ENCODE peak calls at places on chromosomes 16 and 17, in seven cellular contexts. D is foreskin keratinocyte, L is MCF 10A, X is hepatocyte, G is GM12878, B is astrocyte of the spinal cord, Z is nephron progenitor cell. J is an unnamed sample.

GRCh38 chr16:21224800-21225199 is 8.7 kb upstream of the ANKS4B start:
- DNase-seq in L (no peak), Z (no peak), D (no peak), X (no peak), G (no peak), B (no peak), J (no peak)

GRCh38 chr17:71548540-71549190 is 572.2 kb upstream of the SOX9 start:
- DNase-seq in X (no peak), L (no peak), Z (no peak), D (peak; percentile 52), G (no peak), B (peak; percentile 41), J (peak; percentile 33)

GRCh38 chr16:20114356-20114755 is 40.7 kb upstream of the GPR139 start:
- DNase-seq in X (no peak), L (peak; percentile 85), D (peak; percentile 27), G (no peak), Z (no peak), B (no peak), J (no peak)

GRCh38 chr17:27888945-27889344 is 4.2 kb downstream of the LYRM9 start:
- DNase-seq in G (no peak), B (no peak), Z (peak; percentile 46), D (no peak), X (peak; percentile 24), L (no peak), J (no peak)

GRCh38 chr17:46811978-46812583 is 6.4 kb downstream of the WNT3 start:
- DNase-seq in X (peak; percentile 44), G (no peak), Z (peak; percentile 49), B (peak; percentile 54), D (peak; percentile 64), L (peak; percentile 9), J (peak; percentile 71)

GRCh38 chr17:72411124-72411563 is 290.3 kb downstream of the SOX9 start:
- DNase-seq in D (peak; percentile 94), B (peak; percentile 46), Z (no peak), L (peak; percentile 83), X (no peak), G (no peak), J (no peak)

GRCh38 chr17:9037741-9038140 is 16.4 kb downstream of the NTN1 start:
- DNase-seq in L (no peak), Z (no peak), B (no peak), X (no peak), G (no peak), D (no peak), J (no peak)

GRCh38 chr16:10999313-10999712 is 54.9 kb downstream of the CLEC16A start:
- DNase-seq in G (no peak), X (no peak), L (no peak), B (no peak), D (no peak), Z (no peak), J (no peak)

GRCh38 chr16:88804552-88805339 is 1.2 kb downstream of the CDT1 start:
- DNase-seq in L (peak; percentile 45), G (no peak), Z (no peak), B (no peak), X (peak; percentile 79), D (no peak), J (no peak)

GRCh38 chr16:10514369-10515055 is 65.9 kb downstream of the EMP2 start:
- DNase-seq in Z (peak; percentile 51), D (peak; percentile 36), X (peak; percentile 76), L (peak; percentile 83), G (no peak), B (peak; percentile 69), J (peak; percentile 49)

GRCh38 chr17:28968914-28969295 is 17.6 kb upstream of the PHF12 start:
- DNase-seq in X (no peak), Z (no peak), D (no peak), B (no peak), L (peak; percentile 14), G (no peak), J (no peak)

GRCh38 chr17:30433514-30433913 is 43.7 kb upstream of the GOSR1 start:
- DNase-seq in B (peak; percentile 94), L (peak; percentile 95), D (peak; percentile 82), X (peak; percentile 18), G (no peak), Z (no peak), J (peak; percentile 89)

GRCh38 chr17:40485851-40486512 is 15.4 kb downstream of the TNS4 start:
- DNase-seq in L (peak; percentile 98), Z (no peak), X (peak; percentile 76), D (peak; percentile 97), B (peak; percentile 99), G (no peak), J (peak; percentile 98)

GRCh38 chr17:28372203-28372944 is 880 bp downstream of the SARM1 start:
- DNase-seq in L (no peak), X (peak; percentile 47), Z (no peak), G (no peak), B (peak; percentile 33), D (no peak), J (no peak)

GRCh38 chr16:23974223-23974622 is 138.4 kb downstream of the PRKCB start:
- DNase-seq in Z (peak; percentile 67), L (peak; percentile 35), D (no peak), G (no peak), X (peak; percentile 32), B (no peak), J (no peak)

GRCh38 chr17:83035722-83036121 is 43.7 kb upstream of the METRNL start:
- DNase-seq in L (no peak), X (no peak), G (no peak), Z (no peak), D (no peak), B (no peak), J (no peak)

GRCh38 chr16:67229906-67230808 is 3.2 kb downstream of the TMEM208 start:
- DNase-seq in X (no peak), D (no peak), Z (no peak), G (no peak), L (no peak), B (no peak), J (no peak)

GRCh38 chr17:40348136-40348504 is 16.4 kb downstream of the GJD3 start:
- DNase-seq in D (no peak), G (no peak), L (no peak), B (no peak), Z (no peak), X (no peak), J (no peak)

GRCh38 chr17:79420318-79421243 is 190.3 kb downstream of the RBFOX3 start:
- DNase-seq in G (no peak), X (peak; percentile 58), B (no peak), D (no peak), Z (peak; percentile 62), L (peak; percentile 42), J (no peak)

GRCh38 chr17:44039829-44040635 is 25.3 kb upstream of the TMEM101 start:
- DNase-seq in Z (no peak), D (peak; percentile 90), G (no peak), X (no peak), L (no peak), B (peak; percentile 11), J (peak; percentile 43)

GRCh38 chr17:36824678-36825091 is 112.6 kb upstream of the LHX1 start:
- DNase-seq in Z (no peak), G (no peak), B (no peak), D (peak; percentile 61), X (no peak), L (peak; percentile 31), J (no peak)

GRCh38 chr16:58426095-58426494 is 33.8 kb downstream of the GINS3 start:
- DNase-seq in L (no peak), X (no peak), B (no peak), Z (no peak), G (peak; percentile 45), D (no peak), J (no peak)

GRCh38 chr16:80976946-80977345 is 29.7 kb downstream of the CMC2 start:
- DNase-seq in D (no peak), G (no peak), Z (no peak), B (no peak), L (no peak), X (no peak), J (no peak)

GRCh38 chr17:47846741-47847340 is 4.1 kb downstream of the SP6 start:
- DNase-seq in G (no peak), X (no peak), D (no peak), B (no peak), L (no peak), Z (peak; percentile 66), J (no peak)

GRCh38 chr16:75097941-75098897 is 18.4 kb downstream of the LDHD start:
- DNase-seq in B (no peak), X (no peak), D (no peak), L (no peak), G (no peak), Z (no peak), J (no peak)

GRCh38 chr17:4940625-4941021 is 555 bp downstream of the RNF167 start:
- DNase-seq in Z (peak; percentile 39), L (no peak), B (no peak), D (no peak), G (no peak), X (no peak), J (no peak)

GRCh38 chr16:16120382-16121184 is 102.7 kb downstream of the ABCC6 start:
- DNase-seq in B (no peak), Z (no peak), X (no peak), G (no peak), D (no peak), L (no peak), J (no peak)

GRCh38 chr17:77741109-77741508 is 217.4 kb upstream of the TNRC6C start:
- DNase-seq in L (no peak), Z (no peak), B (no peak), G (no peak), D (no peak), X (no peak), J (no peak)
- TF ChIP-seq CTCF in L (peak; percentile 35), Z (peak; percentile 34), B (peak; percentile 29), G (peak; percentile 22), D (peak; percentile 36), X (peak; percentile 26), J (peak; percentile 60)

DNA sequence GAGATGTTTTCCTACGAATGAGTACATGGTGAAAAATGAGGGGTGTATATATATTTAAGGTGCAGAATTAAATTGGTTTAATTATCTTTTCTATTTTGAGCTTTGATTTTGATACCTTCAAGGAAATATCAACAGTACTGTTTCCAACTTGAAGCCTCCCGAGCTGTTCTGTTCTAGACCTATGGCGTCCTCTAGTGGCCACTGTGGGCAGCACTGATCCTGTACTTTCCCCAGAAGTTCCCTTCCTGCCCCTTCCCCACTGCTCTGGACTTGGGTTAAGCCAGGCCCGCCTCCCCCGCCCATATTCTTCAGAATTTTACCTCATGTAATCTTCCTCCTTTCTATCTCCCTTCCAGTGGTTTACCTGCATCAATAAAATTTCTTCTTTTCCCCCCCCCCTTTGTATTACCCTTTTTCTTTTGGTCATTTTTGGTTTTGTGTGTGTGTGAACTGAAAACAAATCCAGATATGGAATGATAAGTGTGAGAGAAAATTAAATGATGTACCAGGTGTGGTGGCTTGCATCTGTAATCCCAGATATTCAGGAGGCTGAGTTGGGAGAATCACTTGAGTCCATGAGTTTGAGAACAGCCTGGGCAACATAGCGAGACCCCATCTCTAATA is 1643.5 kb downstream of the TP53TG3F start:
- DNase-seq in X (no peak), L (peak; percentile 2), G (no peak), B (no peak), D (no peak), Z (no peak), J (no peak)
- TF ChIP-seq CTCF in X (no peak), L (peak; percentile 54), G (peak; percentile 5), B (peak; percentile 6), D (no peak), Z (no peak), J (peak; percentile 53)

GRCh38 chr16:13510425-13511151 is 409.4 kb upstream of the ERCC4 start:
- DNase-seq in Z (no peak), X (no peak), B (no peak), L (no peak), D (no peak), G (no peak), J (no peak)
- TF ChIP-seq CTCF in Z (peak; percentile 42), X (no peak), B (no peak), L (no peak), D (peak; percentile 13), G (peak; percentile 29), J (peak; percentile 52)

GRCh38 chr17:21294321-21295035 is 10.0 kb downstream of the MAP2K3 start:
- DNase-seq in Z (no peak), G (no peak), L (no peak), D (no peak), B (no peak), X (no peak), J (no peak)
- TF ChIP-seq CTCF in Z (no peak), G (no peak), L (no peak), D (no peak), B (no peak), X (no peak), J (no peak)

J was measured in HFFc6.